ENCODE peak calls at places on chromosome 3, in four cellular contexts. D is foreskin fibroblast; U is stimulated activated CD4-positive, alpha-beta T cell treated with anti-CD3 and anti-CD28 coated beads, Interleukin-1b, Interleukin-23, amount 100 ng/mL, for 4 hours; X is IMR-90. T is an unnamed sample.

GRCh38 chr3:183178833-183179549 is 16.5 kb upstream of the LAMP3 start:
- DNase-seq in D (peak; percentile 78), U (peak; percentile 32), X (no peak), T (peak; percentile 64)

GRCh38 chr3:186268616-186269448 is 93.2 kb downstream of the DGKG start:
- DNase-seq in X (peak; percentile 28), U (no peak), D (peak; percentile 45), T (no peak)

GRCh38 chr3:17795733-17796132 is 53.3 kb upstream of the TBC1D5 start:
- DNase-seq in U (no peak), X (peak; percentile 1), D (no peak), T (no peak)

GRCh38 chr3:60579734-60580133 is 671.5 kb downstream of the FHIT start:
- DNase-seq in U (no peak), X (peak; percentile 90), D (peak; percentile 28), T (no peak)

GRCh38 chr3:185824051-185824466 is 783 bp downstream of the IGF2BP2 start:
- DNase-seq in U (peak; percentile 14), X (no peak), D (no peak), T (peak; percentile 48)

GRCh38 chr3:161409069-161409468 is 37.8 kb upstream of the SPTSSB start:
- DNase-seq in U (no peak), D (peak; percentile 76), X (peak; percentile 23), T (peak; percentile 50)

GRCh38 chr3:63015614-63016016 is 140.4 kb upstream of the CADPS start:
- DNase-seq in X (no peak), U (no peak), D (no peak), T (peak; percentile 62)

GRCh38 chr3:39065197-39065596 is 13.4 kb downstream of the WDR48 start:
- DNase-seq in U (no peak), X (peak; percentile 60), D (peak; percentile 48), T (peak; percentile 65)

GRCh38 chr3:124246949-124247348 is 255.0 kb upstream of the ROPN1 start:
- DNase-seq in U (no peak), X (peak; percentile 25), D (peak; percentile 22), T (no peak)

GRCh38 chr3:71863563-71864190 is 78.7 kb upstream of the PROK2 start:
- DNase-seq in U (no peak), D (no peak), X (no peak), T (no peak)

GRCh38 chr3:119227064-119227850 is 13.4 kb downstream of the B4GALT4 start:
- DNase-seq in X (no peak), U (no peak), D (peak; percentile 29), T (no peak)

GRCh38 chr3:13372126-13372525 is 48.0 kb downstream of the NUP210 start:
- DNase-seq in D (no peak), X (no peak), U (no peak), T (no peak)

GRCh38 chr3:13080591-13080990 is 7.4 kb upstream of the IQSEC1 start:
- DNase-seq in X (no peak), U (no peak), D (peak; percentile 22), T (no peak)

GRCh38 chr3:179297971-179298725 is 24.7 kb upstream of the ZNF639 start:
- DNase-seq in U (no peak), X (peak; percentile 13), D (peak; percentile 28), T (no peak)

GRCh38 chr3:157122116-157122515 is 37.8 kb downstream of the CCNL1 start:
- DNase-seq in D (peak; percentile 93), U (no peak), X (peak; percentile 99), T (no peak)

GRCh38 chr3:30495172-30496124 is 111.0 kb upstream of the TGFBR2 start:
- DNase-seq in U (no peak), X (no peak), D (no peak), T (no peak)

GRCh38 chr3:190326930-190327329 is 4.7 kb upstream of the CLDN1 start:
- DNase-seq in X (peak; percentile 60), D (peak; percentile 80), U (no peak), T (no peak)

GRCh38 chr3:37181766-37182165 is 7.4 kb upstream of the LRRFIP2 start:
- DNase-seq in D (peak; percentile 53), X (no peak), U (no peak), T (no peak)

GRCh38 chr3:50316657-50317242 is 5.8 kb downstream of the HYAL2 start:
- DNase-seq in D (no peak), U (no peak), X (peak; percentile 28), T (no peak)

GRCh38 chr3:64667887-64668581 is 19.8 kb downstream of the ADAMTS9 start:
- DNase-seq in X (no peak), U (no peak), D (peak; percentile 14), T (no peak)

GRCh38 chr3:8848696-8849131 is 79.3 kb upstream of the OXTR start:
- DNase-seq in U (no peak), X (peak; percentile 87), D (peak; percentile 85), T (no peak)

GRCh38 chr3:22296641-22297040 is 545.6 kb upstream of the ZNF385D start:
- DNase-seq in U (no peak), X (no peak), D (peak; percentile 85), T (peak; percentile 20)

GRCh38 chr3:63977893-63978292 is 45.4 kb downstream of the PSMD6 start:
- DNase-seq in D (no peak), U (no peak), X (no peak), T (no peak)

GRCh38 chr3:43685921-43686320 is 4.8 kb upstream of the ABHD5 start:
- DNase-seq in U (no peak), X (no peak), D (no peak), T (no peak)